ENCODE peak calls at places on chromosomes 13 and 19, in seven cellular contexts. S is aorta, Q is mesendoderm, A is left lung, E is adrenal gland, T is BE2C, K is upper lobe of left lung. G is an unnamed sample. For H3K4me1, the result is how much of the 10 kb centered on the place peaks cover.

GRCh38 chr19:46739290-46739771 is 6.5 kb upstream of the FKRP start:
- DNase-seq in S (peak), E (peak), K (no peak), A (no peak), T (no peak), Q (no peak), G (no peak)

GRCh38 chr13:100269837-100270236 is 180.9 kb downstream of the PCCA start:
- DNase-seq in S (peak), E (peak), A (peak), T (no peak), Q (no peak), K (peak), G (peak)

GRCh38 chr13:42002066-42002465 is 41.2 kb upstream of the VWA8 start:
- DNase-seq in T (no peak), K (no peak), Q (no peak), E (no peak), A (no peak), S (no peak), G (no peak)

GRCh38 chr19:38606131-38606530 is 11.6 kb downstream of the MAP4K1 start:
- DNase-seq in K (no peak), E (no peak), S (no peak), A (no peak), Q (no peak), T (no peak), G (no peak)

GRCh38 chr13:48818495-48818961 is 157.2 kb upstream of the FNDC3A start:
- DNase-seq in K (no peak), A (no peak), T (no peak), Q (peak), S (no peak), E (peak), G (no peak)

GRCh38 chr13:45951724-45952123 is 100.2 kb upstream of the SIAH3 start:
- DNase-seq in E (no peak), S (no peak), T (no peak), A (no peak), K (no peak), Q (no peak), G (no peak)

GRCh38 chr13:76293346-76293745 is 592.9 kb downstream of the KCTD12 start:
- DNase-seq in T (no peak), A (no peak), E (no peak), Q (no peak), K (no peak), S (no peak), G (no peak)

GRCh38 chr19:50569938-50570540 is 1.8 kb upstream of the LRRC4B start:
- DNase-seq in K (no peak), E (no peak), T (no peak), S (no peak), A (no peak), Q (no peak), G (no peak)

GRCh38 chr19:33248954-33249613 is 23.4 kb upstream of the SLC7A10 start:
- DNase-seq in T (no peak), E (peak), A (peak), K (peak), Q (peak), S (no peak), G (no peak)

GRCh38 chr19:48175578-48175977 is 5.1 kb downstream of the ZSWIM9 start:
- DNase-seq in T (no peak), Q (no peak), E (no peak), S (no peak), K (no peak), A (no peak), G (no peak)

GRCh38 chr13:23902975-23903905 is 5.9 kb upstream of the C1QTNF9B start:
- DNase-seq in E (no peak), A (no peak), Q (no peak), S (no peak), K (no peak), T (peak), G (no peak)

GRCh38 chr13:109647046-109647445 is 139.3 kb downstream of the IRS2 start:
- DNase-seq in K (no peak), E (no peak), A (no peak), Q (no peak), T (no peak), S (no peak), G (no peak)

GRCh38 chr13:112153846-112154245 is 86.9 kb downstream of the SOX1 start:
- DNase-seq in Q (no peak), T (no peak), E (no peak), S (no peak), A (no peak), K (peak), G (no peak)

GRCh38 chr13:44267966-44268365 is 105.7 kb upstream of the SERP2 start:
- DNase-seq in K (no peak), S (no peak), Q (no peak), E (no peak), T (no peak), A (no peak), G (no peak)

GRCh38 chr19:46608178-46608577 is 7.0 kb downstream of the CALM3 start:
- DNase-seq in E (no peak), K (no peak), T (no peak), S (no peak), A (no peak), Q (no peak), G (peak)

GRCh38 chr13:31803327-31803726 is 64.0 kb downstream of the RXFP2 start:
- DNase-seq in S (no peak), A (no peak), E (no peak), T (no peak), Q (no peak), K (no peak), G (no peak)

GRCh38 chr13:92590503-92590908 is 636.1 kb upstream of the GPC6 start:
- DNase-seq in K (no peak), S (no peak), T (no peak), A (no peak), Q (peak), E (no peak), G (no peak)

GRCh38 chr13:110187501-110188161 is 119.3 kb downstream of the COL4A1 start:
- DNase-seq in A (no peak), Q (no peak), K (no peak), T (peak), S (no peak), E (peak), G (no peak)

GRCh38 chr13:28854657-28855056 is 34.5 kb downstream of the MTUS2 start:
- DNase-seq in K (no peak), S (no peak), E (no peak), T (no peak), Q (peak), A (no peak), G (no peak)

GRCh38 chr19:55494172-55494761 is 6.0 kb downstream of the SSC5D start:
- DNase-seq in T (peak), S (peak), Q (no peak), A (no peak), E (peak), K (no peak), G (no peak)

GRCh38 chr19:44113138-44113783 is at the start of gene ZNF225:
- DNase-seq in Q (peak), T (peak), K (peak), E (peak), A (peak), S (peak), G (peak)

GRCh38 chr13:98307392-98307743 is 130.3 kb upstream of the RNF113B start:
- DNase-seq in S (no peak), K (no peak), A (no peak), T (no peak), E (peak), Q (no peak), G (no peak)

GRCh38 chr13:98300956-98301641 is 124.0 kb upstream of the RNF113B start:
- DNase-seq in S (no peak), Q (no peak), T (no peak), A (no peak), K (no peak), E (no peak), G (no peak)

GRCh38 chr13:98305670-98306069 is 128.6 kb upstream of the RNF113B start:
- DNase-seq in K (no peak), A (no peak), Q (no peak), E (no peak), S (no peak), T (no peak), G (no peak)

GRCh38 chr13:98301721-98302120 is 124.7 kb upstream of the RNF113B start:
- DNase-seq in E (no peak), A (no peak), Q (no peak), K (no peak), T (no peak), S (no peak), G (no peak)

GRCh38 chr13:98303858-98304257 is 126.8 kb upstream of the RNF113B start:
- DNase-seq in Q (no peak), K (no peak), S (no peak), E (no peak), A (no peak), T (no peak), G (no peak)
- H3K4me1 ChIP-seq in Q (under half), K (half or more), S (under half), E (under half), A (under half), T (under half), G (under half)

DNA sequence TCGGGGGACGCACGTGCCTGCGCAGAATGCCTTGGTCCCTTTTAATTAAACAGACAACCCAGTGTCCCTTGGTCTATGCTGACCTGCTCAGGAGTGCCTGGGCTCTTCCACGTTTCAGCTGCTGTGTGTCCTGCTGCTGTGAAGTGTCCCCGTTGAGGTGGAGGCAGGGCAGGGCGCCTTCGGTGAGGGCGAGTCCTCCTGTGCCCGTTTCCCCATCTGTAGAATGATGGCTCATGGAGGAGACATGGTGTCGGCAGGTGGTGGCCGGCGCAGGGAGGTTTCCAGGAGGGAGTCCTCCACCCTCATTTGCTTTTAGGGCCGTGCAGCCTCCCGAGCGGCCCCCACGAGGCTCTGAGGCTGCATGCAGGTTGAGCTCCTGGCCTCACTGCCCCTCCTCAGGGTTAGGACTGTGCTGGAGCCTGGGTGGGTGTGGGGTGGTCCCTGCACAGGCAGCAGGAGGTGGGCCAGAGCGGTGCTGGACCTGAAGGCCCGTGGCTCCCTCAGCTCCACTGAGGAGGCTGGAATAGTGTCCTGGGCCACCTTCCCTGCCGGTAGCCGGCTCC is 8.8 kb downstream of the STK11 start:
- DNase-seq in K (no peak), Q (no peak), S (no peak), T (peak), E (no peak), A (no peak), G (no peak)
- H3K4me1 ChIP-seq in K (under half), Q (under half), S (under half), T (under half), E (under half), A (under half), G (under half)

GRCh38 chr13:113837554-113838355 is 26.1 kb downstream of the GAS6 start:
- DNase-seq in K (peak), T (peak), Q (peak), E (peak), A (peak), S (peak), G (peak)
- H3K4me1 ChIP-seq in K (under half), T (under half), Q (under half), E (under half), A (under half), S (under half), G (under half)

DNA sequence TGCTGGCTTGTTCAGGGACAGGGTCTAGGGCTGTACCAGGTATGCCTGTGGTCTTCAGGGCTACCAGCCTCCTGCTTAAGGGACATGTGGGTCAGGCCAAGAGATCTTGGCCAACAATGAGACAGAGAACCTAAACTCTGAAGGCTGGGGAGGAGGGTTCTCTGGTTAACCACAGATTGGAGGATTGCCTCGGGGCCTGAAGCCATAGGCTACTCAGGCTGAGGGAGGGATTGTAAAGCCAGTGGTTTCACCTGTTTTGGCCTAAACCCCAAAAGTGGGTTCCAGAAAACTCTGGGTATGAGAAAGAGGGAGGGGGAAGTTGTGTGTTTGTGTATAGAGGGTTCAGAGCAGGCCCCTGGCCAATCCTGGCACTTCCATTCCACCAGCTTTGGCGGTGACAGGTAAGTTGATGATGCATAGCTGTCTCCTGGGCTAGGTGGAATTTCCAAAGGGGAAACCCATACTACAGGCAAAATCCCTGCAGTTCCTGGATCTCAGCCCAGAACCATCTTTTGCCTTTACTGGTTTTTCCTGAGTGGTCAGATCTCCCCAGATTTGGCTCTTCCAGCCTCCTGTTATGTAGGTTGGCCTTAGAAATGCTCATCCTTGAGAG is 13.5 kb upstream of the CCDC97 start:
- DNase-seq in T (no peak), Q (no peak), A (no peak), S (no peak), K (no peak), E (no peak), G (no peak)
- H3K4me1 ChIP-seq in T (under half), Q (under half), A (under half), S (under half), K (half or more), E (under half), G (under half)

GRCh38 chr19:16378291-16378889 is 53.8 kb downstream of the KLF2 start:
- DNase-seq in E (no peak), K (no peak), T (no peak), A (no peak), Q (no peak), S (peak), G (no peak)
- H3K4me1 ChIP-seq in E (under half), K (half or more), T (under half), A (under half), Q (under half), S (under half), G (under half)

GRCh38 chr19:18491995-18492953 is 29.6 kb downstream of the ELL start:
- DNase-seq in T (no peak), S (no peak), A (no peak), K (no peak), Q (no peak), E (no peak), G (no peak)
- H3K4me1 ChIP-seq in T (under half), S (under half), A (under half), K (half or more), Q (under half), E (under half), G (under half)

GRCh38 chr19:35714601-35715354 is 3.0 kb upstream of the KMT2B start:
- DNase-seq in K (no peak), Q (peak), E (no peak), A (no peak), T (no peak), S (no peak), G (no peak)
- H3K4me1 ChIP-seq in K (under half), Q (under half), E (under half), A (under half), T (under half), S (under half), G (under half)

GRCh38 chr19:1401138-1401888 is at the start of gene GAMT:
- DNase-seq in Q (peak), A (no peak), K (no peak), S (no peak), T (peak), E (no peak), G (no peak)

GRCh38 chr19:1401889-1402217 is 511 bp upstream of the GAMT start:
- DNase-seq in K (no peak), Q (no peak), S (no peak), T (no peak), A (no peak), E (no peak), G (no peak)

GRCh38 chr19:1400281-1401137 is 833 bp downstream of the GAMT start:
- DNase-seq in S (peak), T (no peak), E (peak), Q (no peak), K (no peak), A (no peak), G (no peak)

GRCh38 chr19:1399745-1400144 is 1.6 kb downstream of the GAMT start:
- DNase-seq in E (no peak), T (no peak), S (no peak), K (no peak), A (no peak), Q (no peak), G (no peak)

GRCh38 chr19:1402411-1403070 is 1.2 kb upstream of the GAMT start:
- DNase-seq in A (no peak), Q (no peak), S (no peak), T (no peak), K (no peak), E (no peak), G (no peak)
- H3K4me1 ChIP-seq in A (under half), Q (under half), S (under half), T (under half), K (under half), E (under half), G (under half)

GRCh38 chr19:18441804-18442788 is 4.2 kb upstream of the ISYNA1 start:
- DNase-seq in T (no peak), Q (no peak), S (no peak), E (no peak), K (no peak), A (no peak), G (no peak)
- H3K4me1 ChIP-seq in T (under half), Q (under half), S (under half), E (under half), K (under half), A (under half), G (under half)